ENCODE peak calls at places on chromosomes 16 and 17, in five cellular contexts. U is upper lobe of left lung, F is stomach, L is GM23248, E is neuronal stem cell. H is an unnamed sample.

GRCh38 chr17:59327891-59328290 is 3.6 kb upstream of the YPEL2 start:
- DNase-seq in U (no peak), L (no peak), F (no peak), E (no peak), H (no peak)

GRCh38 chr16:23081675-23082119 is 67.6 kb downstream of the USP31 start:
- DNase-seq in E (no peak), L (peak), U (no peak), F (no peak), H (no peak)

GRCh38 chr16:8850279-8850885 is 18.4 kb downstream of the CARHSP1 start:
- DNase-seq in L (peak), E (no peak), F (no peak), U (peak), H (no peak)

GRCh38 chr16:73418051-73418450 is 370.1 kb upstream of the ZFHX3 start:
- DNase-seq in U (no peak), L (no peak), E (no peak), F (no peak), H (no peak)

GRCh38 chr16:56983211-56983751 is 6.1 kb upstream of the NLRC5 start:
- DNase-seq in F (peak), U (no peak), E (no peak), L (no peak), H (no peak)

GRCh38 chr17:12429125-12429524 is 236.6 kb upstream of the MYOCD start:
- DNase-seq in F (no peak), U (no peak), L (no peak), E (no peak), H (no peak)

GRCh38 chr17:66533572-66533971 is 231.2 kb downstream of the PRKCA start:
- DNase-seq in F (no peak), L (no peak), U (no peak), E (peak), H (peak)

GRCh38 chr16:15650698-15651161 is 685 bp downstream of the NDE1 start:
- DNase-seq in L (peak), U (peak), E (peak), F (no peak), H (no peak)

GRCh38 chr16:10001258-10001785 is 180.9 kb downstream of the GRIN2A start:
- DNase-seq in L (no peak), U (no peak), E (no peak), F (no peak), H (no peak)

GRCh38 chr16:85072947-85073346 is 39.3 kb downstream of the CIBAR2 start:
- DNase-seq in L (peak), U (no peak), F (no peak), E (no peak), H (no peak)

GRCh38 chr16:68599586-68599985 is 45.5 kb upstream of the CDH3 start:
- DNase-seq in U (no peak), F (no peak), E (no peak), L (no peak), H (no peak)

GRCh38 chr17:44707755-44708400 is 587 bp upstream of the DBF4B start:
- DNase-seq in F (no peak), L (peak), U (no peak), E (no peak), H (no peak)

GRCh38 chr16:14020141-14020540 is 51.0 kb upstream of the MRTFB start:
- DNase-seq in L (no peak), E (no peak), U (no peak), F (no peak), H (no peak)

GRCh38 chr16:62135903-62136302 is 99.7 kb upstream of the CDH8 start:
- DNase-seq in E (no peak), F (no peak), U (no peak), L (no peak), H (no peak)

GRCh38 chr17:46176975-46177374 is 16.3 kb downstream of the KANSL1 start:
- DNase-seq in E (no peak), F (no peak), L (no peak), U (no peak), H (no peak)

GRCh38 chr17:46180895-46181279 is 12.3 kb downstream of the KANSL1 start:
- DNase-seq in L (peak), U (no peak), E (no peak), F (no peak), H (no peak)

GRCh38 chr17:46181940-46182339 is 11.3 kb downstream of the KANSL1 start:
- DNase-seq in F (no peak), L (no peak), E (no peak), U (no peak), H (no peak)

GRCh38 chr17:46178550-46179198 is 14.6 kb downstream of the KANSL1 start:
- DNase-seq in E (no peak), F (no peak), U (no peak), L (peak), H (no peak)

DNA sequence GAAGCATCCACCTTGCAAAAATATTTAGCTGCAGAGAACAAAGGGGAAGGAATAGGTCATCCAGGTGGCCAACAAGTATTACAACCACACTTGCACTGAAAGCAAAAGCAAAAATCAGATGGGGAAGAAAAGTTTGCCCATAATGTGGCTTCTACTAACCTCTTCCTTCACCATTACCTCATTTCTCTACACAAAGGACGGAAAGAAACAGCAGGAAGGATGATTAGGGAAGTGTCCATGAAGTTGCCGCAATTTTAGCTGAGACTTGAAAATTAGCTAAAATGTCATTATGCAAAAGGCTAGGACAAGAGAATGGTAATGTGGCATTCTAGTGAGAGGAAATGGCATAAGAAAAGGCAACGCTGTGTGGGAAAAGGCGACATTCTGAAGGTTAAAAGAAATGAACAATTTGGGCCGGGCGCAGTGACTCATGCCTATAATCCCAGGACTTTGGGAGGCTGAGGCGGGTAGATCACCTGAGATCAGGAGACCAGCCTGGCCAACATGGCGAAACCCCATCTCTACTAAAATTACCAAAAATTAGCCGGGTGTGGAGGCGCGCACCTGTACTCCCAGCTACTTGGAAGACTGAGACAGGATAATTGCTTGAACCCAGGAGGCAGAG is 13.7 kb downstream of the KANSL1 start:
- DNase-seq in F (no peak), L (no peak), U (no peak), E (no peak), H (no peak)
- H3K27ac ChIP-seq in F (no peak), L (peak), U (no peak), E (no peak), H (no peak)

DNA sequence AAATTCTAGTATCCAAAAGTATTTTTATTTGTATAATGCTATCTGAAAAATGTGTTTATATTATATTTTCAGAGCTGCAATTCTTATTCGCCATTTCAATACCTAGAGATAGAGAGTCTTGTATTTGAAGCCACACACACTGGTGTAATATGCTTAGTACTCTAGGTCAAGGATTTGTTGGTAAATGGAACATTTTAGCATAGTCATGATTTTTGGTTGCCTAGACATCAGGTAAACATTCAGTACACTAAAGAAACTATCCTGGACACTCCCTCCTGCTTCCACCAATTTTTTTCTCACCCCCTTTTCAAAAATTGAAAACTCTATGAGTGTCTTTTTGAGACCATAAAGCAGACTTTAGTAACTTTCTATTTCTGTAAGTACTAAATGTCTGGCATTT is 20.8 kb downstream of the ABHD15 start:
- DNase-seq in U (no peak), F (no peak), L (peak), E (no peak), H (no peak)
- H3K27ac ChIP-seq in U (no peak), F (no peak), L (peak), E (no peak), H (no peak)

GRCh38 chr17:64687959-64688358 is 25.9 kb upstream of the SMURF2 start:
- DNase-seq in E (no peak), L (peak), F (no peak), U (no peak), H (no peak)
- H3K27ac ChIP-seq in E (no peak), L (peak), F (no peak), U (no peak), H (no peak)

GRCh38 chr17:27956601-27957445 is 63.7 kb upstream of the LYRM9 start:
- DNase-seq in L (peak), U (no peak), F (no peak), E (no peak), H (no peak)

GRCh38 chr17:27959382-27959709 is 66.2 kb upstream of the LYRM9 start:
- DNase-seq in F (no peak), L (no peak), U (no peak), E (no peak), H (no peak)

GRCh38 chr17:27958708-27959381 is 65.7 kb upstream of the LYRM9 start:
- DNase-seq in F (no peak), E (no peak), U (no peak), L (no peak), H (no peak)

GRCh38 chr17:27965224-27965623 is 72.1 kb upstream of the LYRM9 start:
- DNase-seq in E (no peak), F (no peak), L (no peak), U (no peak), H (no peak)

DNA sequence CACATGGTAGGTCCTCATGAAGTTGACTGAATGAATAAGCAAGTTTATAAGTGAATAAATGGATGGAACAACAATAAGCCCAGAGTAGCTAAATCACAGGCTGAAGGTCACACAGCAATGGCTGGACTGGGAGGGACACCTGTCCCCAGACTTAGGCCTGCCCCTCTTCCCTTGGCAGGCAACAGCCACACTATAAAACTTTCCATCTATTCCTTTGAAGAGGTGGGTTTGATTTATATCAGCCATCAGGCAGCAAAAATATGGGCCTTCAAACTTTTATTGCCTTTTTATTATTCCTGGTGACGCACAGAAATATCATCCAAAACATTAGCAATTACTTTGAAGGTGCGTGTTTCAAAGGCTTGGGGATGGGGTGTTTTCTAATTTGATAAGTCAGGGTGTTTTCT is 67.0 kb upstream of the LYRM9 start:
- DNase-seq in E (no peak), L (no peak), F (no peak), U (no peak), H (no peak)
- H3K27ac ChIP-seq in E (no peak), L (no peak), F (no peak), U (no peak), H (no peak)

GRCh38 chr16:81748476-81749198 is 30.5 kb upstream of the PLCG2 start:
- DNase-seq in F (no peak), E (no peak), L (no peak), U (no peak), H (no peak)

GRCh38 chr16:81744385-81744784 is 34.7 kb upstream of the PLCG2 start:
- DNase-seq in F (no peak), L (no peak), E (no peak), U (no peak), H (no peak)

GRCh38 chr16:81744911-81745310 is 34.2 kb upstream of the PLCG2 start:
- DNase-seq in E (no peak), U (no peak), L (no peak), F (no peak), H (no peak)

GRCh38 chr16:81746566-81746965 is 32.5 kb upstream of the PLCG2 start:
- DNase-seq in U (no peak), L (no peak), F (no peak), E (no peak), H (no peak)

GRCh38 chr16:81745704-81746558 is 33.2 kb upstream of the PLCG2 start:
- DNase-seq in F (peak), U (peak), E (no peak), L (peak), H (peak)
- H3K27ac ChIP-seq in F (no peak), U (peak), E (no peak), L (no peak), H (peak)

GRCh38 chr16:53519417-53520091 is 16.5 kb upstream of the AKTIP start:
- DNase-seq in U (no peak), E (no peak), L (no peak), F (no peak), H (no peak)

GRCh38 chr16:53518550-53519416 is 15.8 kb upstream of the AKTIP start:
- DNase-seq in E (no peak), L (peak), F (peak), U (peak), H (no peak)

GRCh38 chr16:53517851-53518250 is 14.8 kb upstream of the AKTIP start:
- DNase-seq in E (no peak), U (no peak), L (no peak), F (no peak), H (no peak)

GRCh38 chr16:53515259-53515658 is 12.2 kb upstream of the AKTIP start:
- DNase-seq in F (no peak), L (peak), U (no peak), E (no peak), H (no peak)

DNA sequence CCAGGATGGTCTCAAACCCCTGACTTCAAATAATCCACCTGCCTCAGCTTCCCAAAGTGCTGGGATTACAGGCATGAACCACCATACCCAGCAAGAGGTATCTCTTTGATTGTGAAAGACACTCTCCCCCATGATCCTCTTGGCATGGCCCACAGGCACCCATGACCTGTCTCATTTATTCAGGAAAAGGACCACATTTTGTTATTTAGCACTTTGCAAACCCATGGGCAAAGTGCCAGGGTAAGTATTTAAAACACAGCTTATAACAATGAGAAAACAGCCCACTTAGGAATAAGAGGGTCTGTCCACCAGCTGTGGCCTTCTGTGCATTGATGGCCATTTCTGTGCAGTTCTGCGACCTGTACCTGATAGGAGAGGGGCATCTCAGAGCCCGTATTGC is 12.8 kb upstream of the AKTIP start:
- DNase-seq in U (no peak), L (no peak), E (no peak), F (no peak), H (no peak)
- H3K27ac ChIP-seq in U (no peak), L (no peak), E (no peak), F (no peak), H (no peak)

GRCh38 chr16:58732545-58733247 is 1.4 kb downstream of the GOT2 start:
- DNase-seq in L (peak), U (no peak), F (no peak), E (no peak), H (no peak)

GRCh38 chr16:58730724-58731370 is 3.3 kb downstream of the GOT2 start:
- DNase-seq in U (no peak), L (no peak), E (no peak), F (no peak), H (peak)

GRCh38 chr16:58733671-58734458 is at the start of gene GOT2:
- DNase-seq in E (peak), U (peak), L (peak), F (peak), H (peak)

GRCh38 chr16:58733248-58733670 is 857 bp downstream of the GOT2 start:
- DNase-seq in U (no peak), E (no peak), F (no peak), L (peak), H (no peak)

GRCh38 chr16:58734459-58734787 is 307 bp upstream of the GOT2 start:
- DNase-seq in E (no peak), F (no peak), U (no peak), L (no peak), H (no peak)
- H3K27ac ChIP-seq in E (no peak), F (peak), U (peak), L (peak), H (peak)

GRCh38 chr16:17304814-17305169 is 166.0 kb downstream of the XYLT1 start:
- DNase-seq in F (no peak), E (no peak), L (no peak), U (no peak), H (no peak)
- H3K27ac ChIP-seq in F (peak), E (no peak), L (no peak), U (peak), H (no peak)

GRCh38 chr16:11309895-11310633 is 28.9 kb upstream of the PRM1 start:
- DNase-seq in L (no peak), U (no peak), F (no peak), E (no peak), H (no peak)
- H3K27ac ChIP-seq in L (no peak), U (peak), F (no peak), E (no peak), H (no peak)

H was measured in substantia nigra.